ENCODE peak calls at places on chromosomes 6 and 20, in six cellular contexts. D, C, S, M, Y and N are unnamed samples.

GRCh38 chr20:32029561-32029960 is 19.3 kb downstream of the CCM2L start:
- DNase-seq in D (no peak), S (no peak), C (no peak), M (no peak), Y (no peak), N (no peak)

GRCh38 chr6:56959938-56960337 is 5.0 kb downstream of the BEND6 start:
- DNase-seq in S (no peak), Y (no peak), D (no peak), C (no peak), M (no peak), N (no peak)

GRCh38 chr6:148203281-148203925 is 139.2 kb upstream of the SASH1 start:
- DNase-seq in D (no peak), S (no peak), C (no peak), M (no peak), Y (no peak), N (no peak)

GRCh38 chr6:40809627-40810026 is 222.5 kb upstream of the LRFN2 start:
- DNase-seq in S (no peak), M (no peak), Y (no peak), D (no peak), C (no peak), N (no peak)

GRCh38 chr6:33694977-33695376 is 16.5 kb downstream of the UQCC2 start:
- DNase-seq in Y (peak), D (no peak), C (no peak), S (no peak), M (no peak), N (no peak)

GRCh38 chr6:79536969-79537747 is at the start of gene LCA5:
- DNase-seq in D (peak), M (peak), S (peak), Y (peak), C (peak), N (peak)

GRCh38 chr6:33344771-33345697 is 27.5 kb upstream of the ZBTB22 start:
- DNase-seq in C (peak), Y (peak), D (peak), S (peak), M (peak), N (no peak)

GRCh38 chr6:161300823-161301222 is 27.0 kb upstream of the AGPAT4 start:
- DNase-seq in M (no peak), D (no peak), C (no peak), S (no peak), Y (no peak), N (peak)

GRCh38 chr6:170027111-170028043 is 263.5 kb downstream of the DLL1 start:
- DNase-seq in C (no peak), M (peak), D (no peak), S (peak), Y (no peak), N (no peak)

GRCh38 chr20:50287512-50287911 is 96.9 kb downstream of the CEBPB start:
- DNase-seq in C (no peak), S (no peak), D (no peak), Y (no peak), M (no peak), N (no peak)

GRCh38 chr6:39568896-39569295 is 156.3 kb downstream of the KIF6 start:
- DNase-seq in C (no peak), S (no peak), Y (no peak), M (no peak), D (no peak), N (no peak)

GRCh38 chr20:53738039-53738944 is 144.7 kb upstream of the ZNF217 start:
- DNase-seq in D (peak), M (no peak), C (peak), S (peak), Y (peak), N (no peak)

GRCh38 chr6:166903027-166903426 is 53.3 kb downstream of the RNASET2 start:
- DNase-seq in D (no peak), C (no peak), Y (no peak), M (no peak), S (no peak), N (peak)

GRCh38 chr6:32627831-32628230 is 9.4 kb upstream of the HLA-DQA1 start:
- DNase-seq in C (no peak), M (no peak), Y (no peak), D (no peak), S (peak), N (no peak)

GRCh38 chr20:32707691-32708581 is 34.2 kb upstream of the C20orf203 start:
- DNase-seq in S (no peak), D (no peak), Y (no peak), C (no peak), M (no peak), N (no peak)

GRCh38 chr6:38671885-38672467 is 31.0 kb downstream of the GLO1 start:
- DNase-seq in C (peak), Y (no peak), D (no peak), M (no peak), S (no peak), N (no peak)

GRCh38 chr6:127277878-127278843 is 11.5 kb downstream of the RNF146 start:
- DNase-seq in D (no peak), S (no peak), C (no peak), M (no peak), Y (no peak), N (no peak)

GRCh38 chr20:57772349-57772964 is 62.6 kb upstream of the PMEPA1 start:
- DNase-seq in C (peak), M (no peak), Y (no peak), S (no peak), D (no peak), N (no peak)

GRCh38 chr6:28811873-28812272 is 111.9 kb downstream of the TRIM27 start:
- DNase-seq in Y (no peak), D (no peak), C (peak), S (no peak), M (no peak), N (no peak)

GRCh38 chr6:69866351-69867074 is at the start of gene COL19A1:
- DNase-seq in S (peak), C (no peak), Y (peak), D (no peak), M (peak), N (no peak)

GRCh38 chr6:165181951-165182414 is 127.4 kb downstream of the C6orf118 start:
- DNase-seq in Y (no peak), M (no peak), S (no peak), D (no peak), C (peak), N (no peak)

GRCh38 chr6:21300439-21300838 is 293.1 kb upstream of the SOX4 start:
- DNase-seq in S (no peak), Y (no peak), M (no peak), D (no peak), C (no peak), N (no peak)

GRCh38 chr6:106103728-106104109 is 17.6 kb downstream of the PRDM1 start:
- DNase-seq in M (no peak), Y (no peak), S (peak), C (no peak), D (no peak), N (no peak)

GRCh38 chr20:39378781-39379180 is 416.6 kb downstream of the DHX35 start:
- DNase-seq in C (no peak), M (no peak), D (no peak), Y (no peak), S (no peak), N (no peak)

GRCh38 chr20:52766645-52767435 is 205.3 kb upstream of the TSHZ2 start:
- DNase-seq in C (no peak), D (no peak), Y (no peak), S (no peak), M (no peak), N (no peak)

GRCh38 chr6:120844084-120844483 is 490.2 kb downstream of the TBC1D32 start:
- DNase-seq in S (no peak), C (no peak), D (no peak), Y (no peak), M (no peak), N (no peak)

GRCh38 chr6:98469146-98469545 is 365.2 kb upstream of the POU3F2 start:
- DNase-seq in D (no peak), M (no peak), C (no peak), S (no peak), Y (no peak), N (no peak)

GRCh38 chr6:93721386-93722048 is 302.2 kb upstream of the EPHA7 start:
- DNase-seq in Y (no peak), D (no peak), C (peak), M (no peak), S (no peak), N (no peak)

GRCh38 chr6:37600287-37600916 is 97.3 kb downstream of the MDGA1 start:
- DNase-seq in C (no peak), D (no peak), M (peak), S (no peak), Y (no peak), N (no peak)

GRCh38 chr20:5886788-5887187 is 63.5 kb downstream of the TRMT6 start:
- DNase-seq in S (no peak), D (no peak), M (no peak), Y (no peak), C (no peak), N (no peak)

DNA sequence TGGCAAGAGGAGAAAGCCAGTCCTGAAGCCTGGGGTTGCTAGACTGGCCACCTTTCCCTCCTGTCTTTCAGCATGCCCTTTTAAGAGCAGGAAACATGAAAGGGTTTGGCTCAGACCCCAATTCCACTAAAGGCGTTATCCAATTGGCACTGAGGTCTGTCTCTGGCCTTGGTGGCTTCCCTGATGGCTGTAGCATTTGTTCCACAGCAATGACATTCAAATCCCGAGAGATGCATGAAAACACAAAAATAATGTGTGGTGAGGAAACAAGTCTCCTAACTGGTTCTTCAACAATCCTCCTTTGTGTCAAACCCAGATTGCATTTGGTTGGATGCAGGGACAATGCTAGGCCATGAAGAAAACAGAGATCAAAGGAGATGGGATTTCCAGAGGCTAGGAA is 56.5 kb upstream of the ADTRP start:
- DNase-seq in C (no peak), S (no peak), D (no peak), M (no peak), Y (no peak), N (no peak)
- H3K4me3 ChIP-seq in C (no peak), S (no peak), D (no peak), M (no peak), Y (no peak), N (no peak)

GRCh38 chr6:36595168-36595818 is 1.1 kb downstream of the SRSF3 start:
- DNase-seq in C (peak), D (no peak), M (no peak), Y (peak), S (peak), N (no peak)
- TF ChIP-seq POLR2A in C (no peak), D (no peak), M (no peak), Y (no peak), S (no peak), N (no peak)

GRCh38 chr20:36065427-36065998 is 89.0 kb upstream of the EPB41L1 start:
- DNase-seq in S (no peak), C (no peak), D (no peak), M (no peak), Y (peak), N (no peak)
- H3K4me3 ChIP-seq in S (peak), C (peak), D (peak), M (peak), Y (peak), N (peak)

DNA sequence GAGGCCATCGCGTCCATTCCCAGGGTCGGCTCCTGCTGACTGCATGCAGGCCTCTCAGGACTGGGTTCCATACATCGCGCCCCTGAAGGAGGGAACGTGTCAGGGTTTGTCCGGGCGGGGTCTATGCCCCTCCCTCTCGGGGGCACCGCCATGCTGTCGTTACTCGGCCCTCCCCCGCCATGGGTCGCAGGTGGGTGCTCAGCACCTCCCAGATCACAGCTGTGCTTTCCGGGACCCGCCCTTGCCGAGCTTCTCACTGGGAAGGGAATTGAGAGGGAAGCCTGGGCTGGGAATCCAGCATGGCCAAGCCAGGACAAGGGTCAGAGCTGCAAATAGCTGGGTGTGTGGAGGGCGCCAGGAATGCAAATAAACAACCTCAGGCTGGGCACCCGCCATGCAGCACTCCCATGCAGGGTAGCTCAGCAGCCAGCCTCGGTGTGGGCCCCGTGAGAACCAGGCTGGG is at the start of gene FRMD1:
- DNase-seq in M (no peak), C (no peak), S (no peak), D (peak), Y (no peak), N (no peak)
- TF ChIP-seq POLR2A in M (no peak), C (no peak), S (no peak), D (no peak), Y (no peak), N (no peak)

GRCh38 chr20:46023148-46023484 is 5.9 kb upstream of the SLC12A5 start:
- DNase-seq in Y (no peak), C (no peak), S (no peak), M (no peak), D (no peak), N (no peak)

GRCh38 chr20:46022411-46023147 is 6.4 kb upstream of the SLC12A5 start:
- DNase-seq in D (peak), M (peak), C (peak), S (peak), Y (peak), N (no peak)

GRCh38 chr20:46023999-46024398 is 5.0 kb upstream of the SLC12A5 start:
- DNase-seq in Y (no peak), M (no peak), S (no peak), D (no peak), C (no peak), N (no peak)

GRCh38 chr20:46020515-46020914 is 8.5 kb upstream of the SLC12A5 start:
- DNase-seq in D (no peak), C (no peak), M (no peak), S (no peak), Y (no peak), N (no peak)

GRCh38 chr20:46021361-46022359 is 7.4 kb upstream of the SLC12A5 start:
- DNase-seq in C (peak), Y (no peak), D (peak), M (peak), S (no peak), N (no peak)
- H3K4me3 ChIP-seq in C (peak), Y (peak), D (peak), M (peak), S (peak), N (peak)

GRCh38 chr6:143429970-143430369 is 20.5 kb downstream of the ADAT2 start:
- DNase-seq in D (no peak), C (no peak), M (no peak), S (no peak), Y (no peak), N (no peak)

GRCh38 chr6:143426025-143426424 is 24.5 kb downstream of the ADAT2 start:
- DNase-seq in S (no peak), C (no peak), M (no peak), Y (no peak), D (no peak), N (no peak)

GRCh38 chr6:143431226-143431625 is 19.3 kb downstream of the ADAT2 start:
- DNase-seq in Y (no peak), D (no peak), C (no peak), M (no peak), S (no peak), N (no peak)

GRCh38 chr6:143432588-143432987 is 17.9 kb downstream of the ADAT2 start:
- DNase-seq in D (no peak), C (no peak), Y (no peak), M (no peak), S (no peak), N (no peak)

DNA sequence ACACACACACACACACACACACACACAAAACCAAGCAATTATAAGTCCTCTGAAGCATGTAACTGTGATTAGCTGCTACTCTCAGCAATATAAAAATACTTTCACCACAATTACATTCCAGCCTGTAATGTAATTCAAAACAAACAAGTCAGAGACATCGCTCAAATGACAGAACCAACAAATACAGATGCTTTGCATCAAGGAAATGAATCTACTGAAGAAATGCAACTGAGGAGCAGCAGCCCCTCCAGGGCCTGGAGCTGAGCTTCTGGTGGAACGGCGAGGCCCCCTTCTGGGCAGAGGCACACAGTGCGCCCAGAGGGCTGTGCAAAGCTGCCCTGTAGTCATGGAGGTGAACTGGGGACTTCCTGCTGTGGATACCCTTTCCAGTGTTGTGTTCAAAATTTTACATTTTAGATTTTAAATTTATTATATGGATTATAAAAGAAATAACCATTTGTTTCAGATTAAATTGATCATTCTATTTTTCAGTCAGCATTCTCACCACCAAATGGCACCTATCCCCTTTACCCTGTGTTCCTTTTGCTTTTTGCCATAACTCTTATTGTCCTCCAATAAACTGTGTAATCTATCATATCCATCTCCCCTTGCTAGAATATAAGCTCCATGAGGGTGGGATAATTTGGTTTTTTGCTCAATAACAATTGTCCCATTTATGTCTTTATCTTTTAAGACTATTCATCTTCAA is 23.2 kb downstream of the ADAT2 start:
- DNase-seq in Y (peak), M (peak), D (peak), C (peak), S (peak), N (no peak)
- TF ChIP-seq POLR2A in Y (no peak), M (no peak), D (no peak), C (no peak), S (no peak), N (no peak)

GRCh38 chr6:13484827-13485226 is 2.6 kb downstream of the GFOD1 start:
- DNase-seq in C (no peak), D (no peak), M (no peak), Y (no peak), S (no peak), N (no peak)
- H3K4me3 ChIP-seq in C (peak), D (no peak), M (peak), Y (peak), S (peak), N (peak)

GRCh38 chr6:26054937-26055669 is 32.1 kb upstream of the HFE start:
- DNase-seq in C (peak), Y (peak), S (peak), D (peak), M (peak), N (peak)
- TF ChIP-seq POLR2A in C (peak), Y (peak), S (no peak), D (peak), M (peak), N (no peak)

GRCh38 chr6:44078795-44079671 is 48.2 kb downstream of the MRPL14 start:
- DNase-seq in M (peak), D (peak), C (peak), S (peak), Y (no peak), N (no peak)
- H3K4me3 ChIP-seq in M (no peak), D (no peak), C (no peak), S (no peak), Y (no peak), N (no peak)